ENCODE peak calls at places on chromosomes 16 and 17, in four cellular contexts. T is cardiac fibroblast, R is Caco-2, G is omental fat pad. W is an unnamed sample.

GRCh38 chr16:49337814-49338350 is 35.7 kb upstream of the C16orf78 start:
- DNase-seq in R (no peak), G (no peak), T (no peak), W (no peak)

GRCh38 chr17:46940692-46941404 is 17.9 kb downstream of the GOSR2 start:
- DNase-seq in T (peak), R (peak), G (peak), W (peak)

GRCh38 chr16:75311383-75311938 is 60.0 kb upstream of the BCAR1 start:
- DNase-seq in T (peak), R (no peak), G (no peak), W (no peak)

GRCh38 chr16:84925092-84925772 is 86.1 kb downstream of the ZDHHC7 start:
- DNase-seq in G (peak), T (peak), R (peak), W (no peak)

GRCh38 chr17:78268960-78269892 is 37.8 kb downstream of the TMEM235 start:
- DNase-seq in T (peak), G (no peak), R (peak), W (peak)

GRCh38 chr17:40598928-40599627 is 33.8 kb upstream of the CCR7 start:
- DNase-seq in G (no peak), R (no peak), T (peak), W (peak)

GRCh38 chr16:35391328-35391727 is 1931.9 kb downstream of the TP53TG3F start:
- DNase-seq in G (no peak), R (peak), T (peak), W (peak)

GRCh38 chr16:85057948-85058347 is 30.4 kb downstream of the KIAA0513 start:
- DNase-seq in R (no peak), G (no peak), T (no peak), W (no peak)

GRCh38 chr17:75822119-75822799 is 21.9 kb downstream of the UNC13D start:
- DNase-seq in T (no peak), G (no peak), R (no peak), W (no peak)

GRCh38 chr16:79628501-79628975 is 28.0 kb upstream of the MAF start:
- DNase-seq in R (no peak), G (no peak), T (no peak), W (peak)

GRCh38 chr17:81457917-81458555 is 54.6 kb downstream of the ACTG1 start:
- DNase-seq in R (no peak), G (no peak), T (no peak), W (no peak)

GRCh38 chr16:86872833-86873232 is 294.5 kb downstream of the FOXL1 start:
- DNase-seq in T (no peak), R (no peak), G (no peak), W (no peak)

GRCh38 chr17:19386276-19386863 is 620 bp downstream of the MFAP4 start:
- DNase-seq in R (no peak), G (peak), T (peak), W (peak)

GRCh38 chr17:15185625-15185991 is 79.5 kb downstream of the PMP22 start:
- DNase-seq in R (no peak), G (no peak), T (peak), W (peak)

GRCh38 chr16:50550035-50550434 is 1.8 kb downstream of the NKD1 start:
- DNase-seq in R (no peak), G (no peak), T (no peak), W (no peak)

GRCh38 chr17:39186481-39187002 is 10.9 kb downstream of the CACNB1 start:
- DNase-seq in T (no peak), R (no peak), G (no peak), W (no peak)

GRCh38 chr16:55671206-55671973 is 15.6 kb downstream of the SLC6A2 start:
- DNase-seq in R (no peak), T (no peak), G (no peak), W (no peak)

GRCh38 chr17:79631640-79632431 is 21.0 kb upstream of the RBFOX3 start:
- DNase-seq in T (no peak), R (no peak), G (peak), W (no peak)

GRCh38 chr16:66740010-66740409 is 11.4 kb downstream of the DYNC1LI2 start:
- DNase-seq in R (peak), G (no peak), T (peak), W (peak)

GRCh38 chr17:75459246-75459589 is 2.8 kb downstream of the TMEM94 start:
- DNase-seq in G (no peak), T (no peak), R (no peak), W (no peak)

GRCh38 chr17:76641501-76641900 is 2.1 kb downstream of the ST6GALNAC1 start:
- DNase-seq in G (no peak), R (peak), T (no peak), W (no peak)

GRCh38 chr16:63787014-63787413 is 1334.8 kb downstream of the CDH11 start:
- DNase-seq in T (no peak), G (no peak), R (no peak), W (peak)

GRCh38 chr16:1470543-1471251 is 4.1 kb downstream of the CLCN7 start:
- DNase-seq in R (no peak), T (peak), G (no peak), W (no peak)

GRCh38 chr17:46868689-46869187 is 17.4 kb downstream of the WNT9B start:
- DNase-seq in R (no peak), G (no peak), T (no peak), W (peak)

GRCh38 chr17:39863918-39864746 is at the start of gene IKZF3:
- DNase-seq in G (peak), T (peak), R (peak), W (peak)

GRCh38 chr16:66717112-66717675 is 20.7 kb upstream of the CMTM4 start:
- DNase-seq in T (peak), G (no peak), R (peak), W (peak)

GRCh38 chr17:3660311-3660891 is 8.0 kb downstream of the TAX1BP3 start:
- DNase-seq in R (no peak), T (no peak), G (no peak), W (no peak)

GRCh38 chr16:1167276-1168107 is 14.6 kb downstream of the CACNA1H start:
- DNase-seq in G (no peak), R (no peak), T (no peak), W (no peak)

GRCh38 chr16:30728904-30729672 is 19.1 kb upstream of the PHKG2 start:
- DNase-seq in G (no peak), T (no peak), R (no peak), W (no peak)

GRCh38 chr17:57665128-57665527 is 80.0 kb downstream of the CCDC182 start:
- DNase-seq in T (no peak), G (no peak), R (no peak), W (no peak)

GRCh38 chr16:31333686-31334649 is 21.0 kb upstream of the ITGAX start:
- DNase-seq in T (peak), G (no peak), R (peak), W (no peak)

GRCh38 chr17:68843522-68843921 is 111.7 kb downstream of the ABCA8 start:
- DNase-seq in G (no peak), R (no peak), T (no peak), W (no peak)

GRCh38 chr17:39822051-39822450 is 42.1 kb downstream of the IKZF3 start:
- DNase-seq in G (no peak), R (no peak), T (no peak), W (no peak)

GRCh38 chr17:21573961-21574610 is 118.2 kb upstream of the KCNJ18 start:
- DNase-seq in R (no peak), G (no peak), T (peak), W (peak)

GRCh38 chr17:78315355-78316114 is 44.3 kb downstream of the SOCS3 start:
- DNase-seq in R (peak), T (peak), G (peak), W (peak)

GRCh38 chr17:4499431-4500187 is 928 bp downstream of the SPNS2 start:
- DNase-seq in G (no peak), R (no peak), T (no peak), W (no peak)

GRCh38 chr17:81341347-81342061 is 46.4 kb upstream of the SLC38A10 start:
- DNase-seq in G (no peak), R (peak), T (peak), W (peak)

GRCh38 chr17:53148058-53148457 is 674.7 kb upstream of the KIF2B start:
- DNase-seq in T (no peak), G (no peak), R (no peak), W (no peak)

DNA sequence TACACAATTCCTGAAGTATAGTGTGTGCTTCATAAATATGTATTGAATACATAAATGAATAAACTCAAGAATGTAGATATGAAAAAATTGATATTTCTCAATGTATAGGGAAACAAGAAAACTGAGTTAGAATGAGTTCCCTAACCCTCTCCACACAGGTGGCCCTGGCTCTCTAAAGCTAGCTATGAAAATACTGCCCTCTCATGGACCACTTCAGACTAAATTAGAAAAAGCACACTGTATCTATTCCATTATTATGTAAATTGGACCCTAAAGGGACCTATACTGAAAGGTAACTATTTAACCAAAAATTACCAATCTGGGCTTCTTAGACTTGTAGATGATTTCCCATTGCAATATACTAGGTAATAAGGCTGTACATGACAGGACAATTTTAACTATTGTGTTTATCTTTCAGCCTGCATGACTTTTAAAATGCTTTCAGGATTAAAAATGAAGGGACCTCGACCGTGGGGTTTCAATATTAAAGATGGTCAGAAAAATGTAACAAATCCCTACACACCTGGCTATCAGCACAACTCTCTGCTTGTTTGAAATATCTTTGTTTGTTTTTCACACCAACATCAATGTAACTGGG is 672.5 kb upstream of the KIF2B start:
- DNase-seq in T (peak), R (peak), G (no peak), W (no peak)
- TF ChIP-seq CTCF in T (no peak), R (peak), G (no peak), W (no peak)

GRCh38 chr17:63984651-63985386 is 12.1 kb upstream of the SCN4A start:
- DNase-seq in R (no peak), T (peak), G (no peak), W (peak)
- TF ChIP-seq CTCF in R (no peak), T (no peak), G (no peak), W (no peak)

DNA sequence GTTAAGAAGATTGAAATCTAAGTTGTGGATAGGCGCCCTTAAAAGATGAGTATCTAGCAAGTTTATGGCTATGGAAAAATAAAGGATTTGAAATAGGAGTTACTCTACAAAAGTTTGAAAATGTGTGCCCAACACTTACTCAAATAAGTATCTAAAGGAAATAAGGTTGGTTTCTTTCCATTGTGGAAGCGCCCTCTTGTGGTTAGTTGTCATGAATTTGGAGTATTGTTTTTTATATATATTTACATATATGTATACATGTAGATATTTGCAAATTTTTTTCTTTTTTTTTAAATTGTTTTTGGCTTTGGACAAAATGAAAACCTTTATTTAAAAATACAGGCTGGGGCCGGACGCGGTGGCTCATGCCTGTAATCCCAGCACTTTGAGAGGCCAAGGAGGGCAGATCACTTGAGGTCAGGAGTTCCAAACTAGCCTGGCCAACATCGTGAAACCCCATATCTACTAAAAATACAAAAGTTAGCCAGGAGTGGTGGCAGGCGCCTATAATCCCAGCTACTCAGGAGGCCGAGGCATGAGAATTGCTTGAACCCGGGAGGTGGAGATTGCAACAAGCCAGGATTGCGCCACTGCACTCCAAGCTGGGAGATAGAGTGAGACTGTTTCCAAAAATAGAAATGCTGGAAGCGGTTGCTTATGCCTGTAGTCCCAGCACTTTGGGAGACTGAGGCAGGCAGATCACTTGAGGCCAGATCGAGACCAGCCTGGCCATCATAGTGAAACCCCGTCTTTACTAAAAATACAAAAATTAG is 24.0 kb upstream of the VPS4A start:
- DNase-seq in T (peak), G (peak), R (peak), W (peak)
- TF ChIP-seq CTCF in T (peak), G (no peak), R (peak), W (peak)

DNA sequence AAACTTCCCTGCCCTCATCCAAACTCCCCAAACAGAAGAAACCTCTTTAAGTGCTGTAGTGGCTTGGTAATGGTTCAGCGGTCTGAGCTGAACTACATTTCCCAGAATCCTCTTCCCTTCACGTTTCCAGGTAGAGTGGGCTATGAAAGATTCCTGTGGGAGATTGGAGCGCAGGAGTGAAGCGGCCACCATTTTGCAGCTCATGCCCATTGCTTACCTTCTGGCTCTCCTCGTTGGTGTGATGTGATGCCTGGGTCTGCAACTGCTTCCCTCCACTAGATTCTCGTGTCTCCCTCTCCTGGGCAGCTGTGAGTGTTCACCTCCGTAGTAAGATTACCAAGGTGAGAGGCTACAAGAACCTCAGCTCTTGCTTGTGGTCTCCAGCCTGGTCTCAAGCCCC is 82.1 kb downstream of the GPR139 start:
- DNase-seq in R (peak), T (no peak), G (no peak), W (no peak)
- TF ChIP-seq CTCF in R (no peak), T (no peak), G (no peak), W (no peak)